ENCODE peak calls at places on chromosomes 11 and 22, in nine cellular contexts. P, V, H, G, U, Y, K, Z and M are unnamed samples.

GRCh38 chr11:69704508-69705245 is 855 bp upstream of the FGF19 start:
- DNase-seq in P (peak), V (no peak), H (no peak), G (peak), U (peak), Y (peak), K (no peak), Z (peak), M (no peak)

GRCh38 chr22:24402460-24403192 is 24.8 kb upstream of the ADORA2A start:
- DNase-seq in P (no peak), V (peak), H (no peak), G (no peak), U (peak), Y (no peak), K (peak), Z (peak), M (no peak)

GRCh38 chr11:112880454-112880853 is 80.8 kb upstream of the NCAM1 start:
- DNase-seq in P (no peak), V (peak), H (no peak), G (no peak), U (no peak), Y (no peak), K (no peak), Z (no peak), M (no peak)

GRCh38 chr22:35467788-35468187 is 67.8 kb downstream of the MCM5 start:
- DNase-seq in P (peak), V (no peak), H (peak), G (no peak), U (peak), Y (peak), K (peak), Z (no peak), M (no peak)

GRCh38 chr11:128697645-128698174 is 3.8 kb downstream of the FLI1 start:
- DNase-seq in P (no peak), V (no peak), H (no peak), G (no peak), U (no peak), Y (no peak), K (no peak), Z (no peak), M (no peak)

GRCh38 chr11:104792861-104793260 is 105.4 kb downstream of the CASP12 start:
- DNase-seq in P (no peak), V (no peak), H (no peak), G (no peak), U (no peak), Y (peak), K (no peak), Z (no peak), M (no peak)

GRCh38 chr11:91857194-91857593 is 367.4 kb upstream of the FAT3 start:
- DNase-seq in P (no peak), V (no peak), H (no peak), G (no peak), U (no peak), Y (no peak), K (no peak), Z (no peak), M (no peak)

GRCh38 chr11:96265236-96265737 is 77.7 kb downstream of the MAML2 start:
- DNase-seq in P (no peak), V (no peak), H (no peak), G (no peak), U (no peak), Y (no peak), K (no peak), Z (no peak), M (no peak)

GRCh38 chr11:20162340-20162739 is 2.1 kb upstream of the DBX1 start:
- DNase-seq in P (no peak), V (no peak), H (no peak), G (no peak), U (no peak), Y (no peak), K (no peak), Z (no peak), M (no peak)

GRCh38 chr11:27720277-27720830 is 20.1 kb upstream of the BDNF start:
- DNase-seq in P (peak), V (no peak), H (no peak), G (peak), U (peak), Y (peak), K (peak), Z (no peak), M (no peak)

GRCh38 chr11:47467372-47467771 is 18.4 kb upstream of the RAPSN start:
- DNase-seq in P (no peak), V (no peak), H (no peak), G (no peak), U (no peak), Y (no peak), K (no peak), Z (no peak), M (no peak)

GRCh38 chr11:23405350-23405937 is 545.2 kb upstream of the CCDC179 start:
- DNase-seq in P (no peak), V (no peak), H (no peak), G (no peak), U (no peak), Y (no peak), K (no peak), Z (no peak), M (no peak)

GRCh38 chr11:19679952-19680823 is 32.4 kb upstream of the NAV2 start:
- DNase-seq in P (peak), V (no peak), H (peak), G (no peak), U (peak), Y (peak), K (peak), Z (peak), M (no peak)

GRCh38 chr11:9861860-9862725 is 198.2 kb downstream of the SWAP70 start:
- DNase-seq in P (peak), V (peak), H (peak), G (peak), U (peak), Y (peak), K (peak), Z (peak), M (peak)